ENCODE peak calls at places on chromosomes 1 and 21, in seven cellular contexts. F is endodermal cell; Q is GM12878; V is IMR-90; H is right lobe of liver; M is CD8-positive, alpha-beta T cell; S is cardiac muscle cell. Y is an unnamed sample.

GRCh38 chr1:179883040-179883501 is 986 bp downstream of the TOR1AIP1 start:
- DNase-seq in F (no peak), Q (no peak), V (no peak), H (no peak), M (no peak), S (no peak), Y (no peak)

GRCh38 chr1:104460880-104461279 is 711.2 kb downstream of the AMY1C start:
- DNase-seq in F (no peak), Q (no peak), V (no peak), H (no peak), M (no peak), S (no peak), Y (no peak)

GRCh38 chr1:161706116-161706482 is 930 bp upstream of the FCRLA start:
- DNase-seq in F (no peak), Q (no peak), V (peak; percentile 75), H (no peak), M (no peak), S (no peak), Y (no peak)

GRCh38 chr21:29117372-29117955 is 13.0 kb upstream of the MAP3K7CL start:
- DNase-seq in F (no peak), Q (peak; percentile 48), V (no peak), H (no peak), M (no peak), S (no peak), Y (no peak)

GRCh38 chr1:160204526-160205241 is 500 bp upstream of the PEA15 start:
- DNase-seq in F (no peak), Q (peak; percentile 81), V (no peak), H (peak; percentile 31), M (no peak), S (no peak), Y (no peak)

GRCh38 chr1:61055110-61055614 is 27.2 kb upstream of the NFIA start:
- DNase-seq in F (no peak), Q (no peak), V (peak; percentile 14), H (no peak), M (no peak), S (peak; percentile 44), Y (no peak)

GRCh38 chr1:53526451-53527101 is 67.4 kb downstream of the DMRTB1 start:
- DNase-seq in F (peak; percentile 56), Q (no peak), V (peak; percentile 88), H (no peak), M (no peak), S (peak; percentile 83), Y (peak; percentile 59)

GRCh38 chr1:44212355-44213221 is 683 bp upstream of the DMAP1 start:
- DNase-seq in F (no peak), Q (peak; percentile 7), V (no peak), H (no peak), M (no peak), S (no peak), Y (no peak)

GRCh38 chr1:36112823-36113222 is 12.2 kb downstream of the COL8A2 start:
- DNase-seq in F (no peak), Q (no peak), V (no peak), H (no peak), M (no peak), S (no peak), Y (no peak)

GRCh38 chr1:108503062-108503740 is 53.1 kb downstream of the NBPF6 start:
- DNase-seq in F (peak; percentile 73), Q (no peak), V (peak; percentile 58), H (no peak), M (no peak), S (peak; percentile 86), Y (no peak)

GRCh38 chr1:30706528-30706927 is 16.9 kb downstream of the MATN1 start:
- DNase-seq in F (no peak), Q (no peak), V (peak; percentile 29), H (no peak), M (no peak), S (peak; percentile 66), Y (no peak)

GRCh38 chr1:44108241-44108640 is 10.4 kb upstream of the KLF17 start:
- DNase-seq in F (no peak), Q (no peak), V (peak; percentile 67), H (no peak), M (no peak), S (peak; percentile 57), Y (no peak)

GRCh38 chr1:119160435-119160834 is 20.0 kb upstream of the WARS2 start:
- DNase-seq in F (no peak), Q (no peak), V (peak; percentile 10), H (no peak), M (no peak), S (no peak), Y (no peak)

GRCh38 chr1:43978551-43979260 is at the start of gene B4GALT2:
- DNase-seq in F (peak; percentile 80), Q (no peak), V (no peak), H (peak; percentile 62), M (no peak), S (peak; percentile 45), Y (no peak)

GRCh38 chr21:34274001-34274400 is 89.8 kb upstream of the KCNE2 start:
- DNase-seq in F (no peak), Q (no peak), V (peak; percentile 28), H (no peak), M (no peak), S (peak; percentile 61), Y (no peak)

GRCh38 chr1:218739426-218739825 is 394.3 kb downstream of the TGFB2 start:
- DNase-seq in F (no peak), Q (no peak), V (peak; percentile 58), H (no peak), M (no peak), S (peak; percentile 76), Y (peak; percentile 52)

GRCh38 chr1:42379794-42380616 is 587 bp upstream of the RIMKLA start:
- DNase-seq in F (peak; percentile 77), Q (no peak), V (peak; percentile 24), H (no peak), M (no peak), S (peak; percentile 49), Y (no peak)

GRCh38 chr1:17533201-17533600 is 6.3 kb upstream of the ARHGEF10L start:
- DNase-seq in F (no peak), Q (no peak), V (no peak), H (no peak), M (no peak), S (no peak), Y (no peak)

GRCh38 chr1:153866045-153866850 is 56.5 kb downstream of the GATAD2B start:
- DNase-seq in F (no peak), Q (no peak), V (peak; percentile 63), H (peak; percentile 25), M (no peak), S (peak; percentile 49), Y (no peak)

GRCh38 chr1:97396463-97396862 is 524.4 kb downstream of the DPYD start:
- DNase-seq in F (no peak), Q (no peak), V (peak; percentile 62), H (no peak), M (no peak), S (no peak), Y (no peak)

GRCh38 chr1:46691997-46692790 is 20.5 kb downstream of the TEX38 start:
- DNase-seq in F (no peak), Q (no peak), V (peak; percentile 38), H (no peak), M (no peak), S (peak; percentile 48), Y (no peak)

GRCh38 chr1:84704872-84705426 is 14.7 kb upstream of the SSX2IP start:
- DNase-seq in F (no peak), Q (no peak), V (no peak), H (no peak), M (no peak), S (no peak), Y (no peak)

GRCh38 chr21:45981641-45982255 is at the start of gene COL6A1:
- DNase-seq in F (peak; percentile 67), Q (no peak), V (peak; percentile 66), H (peak; percentile 75), M (peak; percentile 70), S (peak; percentile 85), Y (no peak)
- H3K4me3 ChIP-seq in F (peak within 1 kb of the TSS; percentile 86), Q (no peak within 1 kb of the TSS), V (peak within 1 kb of the TSS; percentile 95), H (peak within 1 kb of the TSS; percentile 65), M (peak within 1 kb of the TSS; percentile 54), S (peak within 1 kb of the TSS; percentile 68), Y (peak within 1 kb of the TSS; percentile 63)

GRCh38 chr21:40753756-40754155 is 93.2 kb downstream of the DSCAM start:
- DNase-seq in F (no peak), Q (no peak), V (no peak), H (no peak), M (no peak), S (no peak), Y (no peak)

GRCh38 chr21:40757366-40757765 is 89.6 kb downstream of the DSCAM start:
- DNase-seq in F (no peak), Q (no peak), V (no peak), H (no peak), M (no peak), S (no peak), Y (no peak)

GRCh38 chr21:40754466-40754865 is 92.5 kb downstream of the DSCAM start:
- DNase-seq in F (no peak), Q (no peak), V (no peak), H (no peak), M (no peak), S (no peak), Y (no peak)

GRCh38 chr21:40752125-40752524 is 94.8 kb downstream of the DSCAM start:
- DNase-seq in F (peak; percentile 76), Q (no peak), V (no peak), H (no peak), M (no peak), S (no peak), Y (no peak)
- H3K9me3 ChIP-seq in F (no peaks in the 10 kb centered on the region), Q (no peaks in the 10 kb centered on the region), V (peaks cover 13% of the 10 kb centered on the region), H (no peaks in the 10 kb centered on the region), M (no peaks in the 10 kb centered on the region), S (no peaks in the 10 kb centered on the region), Y (no peaks in the 10 kb centered on the region)

DNA sequence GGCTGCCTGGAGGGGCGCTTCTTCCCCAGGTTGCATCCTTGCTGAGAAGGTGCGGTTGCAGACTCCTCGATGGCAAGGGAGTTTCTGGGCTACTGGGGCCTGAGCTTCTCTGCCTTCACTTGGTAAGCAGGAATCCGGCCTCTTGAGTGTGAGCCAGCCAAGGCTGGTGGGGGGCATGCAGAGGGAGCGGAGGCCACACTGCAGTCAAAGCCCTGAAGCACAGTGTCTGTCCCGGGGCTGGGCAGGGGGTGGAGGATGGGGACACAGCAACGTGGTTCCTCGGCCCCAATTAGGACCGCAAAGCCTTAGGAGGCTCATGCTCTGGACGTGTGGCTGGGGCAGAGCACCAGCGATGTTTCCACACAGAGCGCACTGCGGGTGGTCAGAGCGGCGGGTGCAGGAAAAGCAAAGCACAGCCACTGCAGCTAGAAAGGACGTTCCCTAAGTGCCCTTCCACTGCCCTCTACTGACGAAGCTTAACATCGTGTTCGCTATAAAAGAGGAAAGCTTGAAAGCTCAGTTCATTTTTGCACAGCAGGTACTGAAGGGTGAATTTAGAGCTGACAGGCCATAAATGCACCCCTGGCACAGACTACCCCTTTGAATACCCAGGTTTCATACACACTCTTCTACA is 60.7 kb upstream of the COG2 start:
- DNase-seq in F (peak; percentile 67), Q (no peak), V (no peak), H (no peak), M (no peak), S (peak; percentile 3), Y (no peak)
- TF ChIP-seq CTCF in F (peak; percentile 56), Q (peak; percentile 9), V (no peak), H (no peak), M (no peak), S (no peak), Y (no peak)

DNA sequence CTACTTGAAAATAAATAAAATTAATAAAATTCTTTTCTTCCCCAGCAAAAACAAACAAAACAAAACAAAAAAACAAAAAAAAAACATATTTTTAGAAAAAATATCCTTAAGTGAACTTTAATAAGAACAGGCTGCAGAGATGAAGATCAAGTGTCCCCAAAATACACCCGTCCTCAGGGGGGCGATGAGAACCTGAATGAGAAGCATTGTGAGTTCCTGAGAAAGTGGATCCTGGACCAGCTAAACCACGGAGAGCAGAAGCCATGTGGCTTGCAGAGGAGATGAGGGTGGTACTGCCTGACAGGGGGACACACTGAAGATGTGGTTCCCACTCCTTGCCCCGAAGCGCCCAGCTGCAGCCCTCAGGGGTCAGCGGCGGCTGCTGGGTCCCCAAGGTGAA is 89.3 kb downstream of the ITPKB start:
- DNase-seq in F (peak; percentile 77), Q (no peak), V (peak; percentile 43), H (no peak), M (peak; percentile 66), S (peak; percentile 41), Y (no peak)
- H3K4me3 ChIP-seq in F (no peak overlapping the region), Q (no peak overlapping the region), V (no peak overlapping the region), H (no peak overlapping the region), M (no peak overlapping the region), S (no peak overlapping the region), Y (no peak overlapping the region)